ENCODE peak calls at places on chromosomes 16 and 17, in seven cellular contexts. B is IMR-90, S is Peyer's patch, L is esophagus muscularis mucosa, H is GM12891, I is testis, M is adrenal gland. N is an unnamed sample.
A peak's percentile ranks its signal among the peaks of the same experiment; 100 is the strongest.

GRCh38 chr17:68910256-68910705 is 44.9 kb downstream of the ABCA8 start:
- DNase-seq in B (peak; percentile 4), S (no peak), L (no peak), H (no peak), I (peak; percentile 61), M (no peak), N (no peak)

GRCh38 chr16:78177927-78178326 is 78.5 kb downstream of the WWOX start:
- DNase-seq in B (no peak), S (no peak), L (peak; percentile 75), H (no peak), I (no peak), M (no peak), N (no peak)

GRCh38 chr16:72740346-72740745 is 307.6 kb downstream of the ZFHX3 start:
- DNase-seq in B (peak; percentile 43), S (no peak), L (no peak), H (no peak), I (no peak), M (no peak), N (no peak)

GRCh38 chr17:76382305-76382802 is 2.1 kb upstream of the SPHK1 start:
- DNase-seq in B (peak; percentile 67), S (no peak), L (no peak), H (no peak), I (no peak), M (no peak), N (peak; percentile 22)

GRCh38 chr17:82297804-82298537 is 19.4 kb downstream of the CD7 start:
- DNase-seq in B (peak; percentile 96), S (peak; percentile 98), L (peak; percentile 96), H (peak; percentile 83), I (peak; percentile 85), M (peak; percentile 97), N (peak; percentile 80)

GRCh38 chr16:20393801-20394637 is 10.5 kb downstream of the PDILT start:
- DNase-seq in B (no peak), S (no peak), L (no peak), H (no peak), I (no peak), M (peak; percentile 64), N (no peak)

GRCh38 chr16:65318590-65319267 is 196.9 kb upstream of the CDH11 start:
- DNase-seq in B (no peak), S (no peak), L (no peak), H (no peak), I (no peak), M (no peak), N (no peak)

GRCh38 chr16:82156761-82157654 is 13.0 kb downstream of the MPHOSPH6 start:
- DNase-seq in B (peak; percentile 13), S (no peak), L (no peak), H (no peak), I (no peak), M (no peak), N (no peak)

GRCh38 chr16:88678224-88678979 is 7.9 kb downstream of the SNAI3 start:
- DNase-seq in B (no peak), S (no peak), L (no peak), H (no peak), I (no peak), M (no peak), N (no peak)

GRCh38 chr17:42979511-42980273 is at the start of gene PTGES3L:
- DNase-seq in B (peak; percentile 48), S (no peak), L (no peak), H (peak; percentile 43), I (peak; percentile 43), M (no peak), N (peak; percentile 81)

GRCh38 chr16:57740423-57741071 is 5.0 kb downstream of the KATNB1 start:
- DNase-seq in B (no peak), S (no peak), L (no peak), H (no peak), I (no peak), M (no peak), N (no peak)

GRCh38 chr16:9666834-9667480 is 515.3 kb downstream of the GRIN2A start:
- DNase-seq in B (no peak), S (no peak), L (no peak), H (no peak), I (peak; percentile 50), M (no peak), N (no peak)

GRCh38 chr16:65833171-65833871 is 533.2 kb upstream of the CDH5 start:
- DNase-seq in B (peak; percentile 84), S (no peak), L (no peak), H (no peak), I (no peak), M (peak; percentile 87), N (no peak)

GRCh38 chr16:29256501-29256981 is 150.0 kb downstream of the NPIPB11 start:
- DNase-seq in B (no peak), S (no peak), L (no peak), H (no peak), I (no peak), M (no peak), N (no peak)

GRCh38 chr16:77221482-77221881 is 22.3 kb downstream of the SYCE1L start:
- DNase-seq in B (peak; percentile 13), S (no peak), L (no peak), H (no peak), I (no peak), M (no peak), N (no peak)

GRCh38 chr17:82103588-82104451 is 5.8 kb upstream of the FASN start:
- DNase-seq in B (no peak), S (no peak), L (no peak), H (no peak), I (peak; percentile 85), M (peak; percentile 94), N (no peak)

GRCh38 chr16:23501291-23501690 is 9.0 kb downstream of the GGA2 start:
- DNase-seq in B (no peak), S (no peak), L (no peak), H (no peak), I (peak; percentile 41), M (no peak), N (no peak)

GRCh38 chr16:35302859-35303258 is 1843.4 kb downstream of the TP53TG3F start:
- DNase-seq in B (no peak), S (no peak), L (peak; percentile 88), H (no peak), I (no peak), M (no peak), N (no peak)

GRCh38 chr16:68005786-68006286 is 6.6 kb upstream of the DPEP2 start:
- DNase-seq in B (no peak), S (peak; percentile 88), L (no peak), H (no peak), I (peak; percentile 49), M (peak; percentile 68), N (no peak)

GRCh38 chr16:51151951-51152663 is 1.0 kb upstream of the SALL1 start:
- DNase-seq in B (peak; percentile 80), S (no peak), L (no peak), H (no peak), I (peak; percentile 41), M (no peak), N (no peak)

GRCh38 chr17:82094931-82095776 is 2.9 kb downstream of the FASN start:
- DNase-seq in B (no peak), S (no peak), L (no peak), H (no peak), I (no peak), M (no peak), N (no peak)

GRCh38 chr16:28326881-28327610 is 34.7 kb downstream of the SBK1 start:
- DNase-seq in B (peak; percentile 34), S (peak; percentile 86), L (no peak), H (peak; percentile 75), I (peak; percentile 66), M (peak; percentile 69), N (peak; percentile 58)

GRCh38 chr16:65002265-65002664 is 119.6 kb downstream of the CDH11 start:
- DNase-seq in B (peak; percentile 91), S (no peak), L (no peak), H (no peak), I (no peak), M (no peak), N (no peak)

DNA sequence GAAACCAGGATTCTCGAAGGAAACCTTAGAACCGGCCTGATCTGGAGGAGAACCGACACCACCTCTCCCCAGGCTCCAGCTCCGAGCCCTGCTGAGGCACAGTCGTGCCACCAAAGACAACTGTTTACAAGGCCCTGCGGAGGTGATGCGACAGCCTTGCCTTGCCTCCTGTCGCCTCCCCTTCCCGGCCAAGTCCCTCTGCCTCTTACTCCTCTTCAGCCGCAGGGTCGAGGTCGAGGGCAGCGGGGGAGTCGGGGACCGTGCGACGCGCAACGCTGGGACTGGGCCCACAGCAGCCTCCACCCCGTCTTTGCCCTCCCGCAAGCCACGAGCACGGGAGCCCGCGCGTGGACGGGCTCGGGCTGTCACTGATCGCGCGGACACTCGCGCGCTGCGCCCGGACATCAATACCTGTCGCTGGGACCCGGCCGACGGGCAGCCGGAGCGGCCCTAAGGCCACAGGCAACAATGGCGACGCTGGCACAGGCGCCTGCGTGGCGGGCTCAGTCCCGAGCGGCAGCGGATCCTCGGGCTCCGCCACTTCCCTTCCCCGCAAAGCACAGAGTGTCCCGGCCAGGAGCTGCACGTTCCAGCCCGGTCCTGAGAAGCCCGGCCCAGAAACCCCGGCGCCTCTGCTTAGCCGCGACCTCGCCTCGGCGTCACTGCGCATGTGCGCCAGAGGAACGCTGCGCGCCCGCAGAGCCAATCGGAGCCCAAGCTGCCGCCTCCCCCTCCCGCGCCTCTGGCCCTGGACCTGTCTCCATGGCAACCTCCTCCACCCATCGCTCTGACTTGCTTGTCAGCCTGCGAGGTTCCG is at the start of gene ZNF287:
- DNase-seq in B (peak; percentile 86), S (peak; percentile 97), L (peak; percentile 98), H (peak; percentile 98), I (peak; percentile 98), M (peak; percentile 98), N (peak; percentile 87)
- TF ChIP-seq POLR2A in B (no peak), S (no peak), L (peak; percentile 21), H (no peak), I (no peak), M (peak; percentile 62), N (no peak)

GRCh38 chr16:3656491-3657468 is 2.3 kb downstream of the DNASE1 start:
- DNase-seq in B (no peak), S (peak; percentile 76), L (no peak), H (no peak), I (no peak), M (no peak), N (no peak)
- TF ChIP-seq POLR2A in B (no peak), S (no peak), L (no peak), H (no peak), I (no peak), M (no peak), N (no peak)

GRCh38 chr17:8719291-8720246 is 25.1 kb downstream of the CCDC42 start:
- DNase-seq in B (no peak), S (no peak), L (no peak), H (no peak), I (no peak), M (no peak), N (no peak)
- TF ChIP-seq POLR2A in B (no peak), S (no peak), L (no peak), H (no peak), I (no peak), M (no peak), N (no peak)

DNA sequence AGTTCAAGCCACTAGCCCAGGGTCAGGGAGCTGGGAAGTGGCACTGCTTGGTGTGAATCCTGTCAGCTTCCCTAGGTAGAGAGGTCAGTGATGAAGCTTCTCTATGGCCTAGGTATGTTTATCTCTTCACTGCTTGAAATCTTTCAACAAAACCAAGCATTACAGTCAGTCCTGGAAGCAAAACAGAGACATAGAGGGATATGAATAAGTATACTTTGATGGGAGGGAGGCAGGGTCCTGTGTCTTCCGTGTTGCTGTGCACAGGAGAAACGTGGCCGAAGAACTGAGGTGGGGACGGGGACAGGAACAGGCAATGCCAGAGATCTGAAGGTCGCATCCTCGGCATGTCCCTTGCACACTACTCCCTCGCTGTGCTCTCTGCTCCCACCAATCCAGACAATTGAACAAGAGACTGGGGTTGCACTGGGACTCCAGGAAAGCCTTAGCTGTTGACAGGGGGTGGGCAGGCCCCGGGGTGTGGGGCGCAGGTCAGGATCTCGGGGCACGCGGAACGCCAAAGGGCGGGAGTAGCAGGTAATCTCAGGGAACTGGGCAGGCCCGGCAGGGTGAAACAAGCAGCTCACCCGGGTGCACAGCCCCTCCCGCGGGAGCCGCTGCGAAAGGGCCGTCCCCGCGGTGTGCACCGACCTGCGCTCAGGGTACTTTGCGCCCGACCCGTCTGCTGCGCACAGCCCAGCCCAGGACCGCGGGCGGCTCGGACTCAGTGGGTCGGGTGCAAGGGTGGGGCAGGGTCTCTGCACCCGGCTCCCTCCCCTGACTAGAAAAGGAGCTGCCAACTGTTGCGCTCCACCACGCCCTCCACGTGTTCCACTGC is at the start of gene MT1H:
- DNase-seq in B (no peak), S (peak; percentile 53), L (no peak), H (no peak), I (no peak), M (no peak), N (no peak)
- TF ChIP-seq POLR2A in B (no peak), S (no peak), L (no peak), H (no peak), I (no peak), M (no peak), N (no peak)

N was measured in erythroblast.